ENCODE peak calls at places on chromosomes 3 and 15, in five cellular contexts. A is NCI-H1694 treated with DMSO at 0.1 percent for 48 hours, X is T1000, R is fibroblast of mammary gland, K is T-helper 2 cell. P is an unnamed sample.
A peak's percentile ranks its signal among the peaks of the same experiment; 100 is the strongest.

GRCh38 chr3:142863010-142863787 is 25.7 kb downstream of the PCOLCE2 start:
- DNase-seq in R (peak; percentile 42), A (peak; percentile 69), X (no peak), K (no peak), P (no peak)

GRCh38 chr15:72342385-72342784 is 22.4 kb upstream of the CELF6 start:
- DNase-seq in R (peak; percentile 28), K (no peak), X (no peak), A (no peak), P (no peak)

GRCh38 chr3:172516318-172517214 is 6.7 kb downstream of the TNFSF10 start:
- DNase-seq in R (peak; percentile 93), X (no peak), K (no peak), A (no peak), P (peak; percentile 60)

GRCh38 chr15:29668120-29668602 is 154.1 kb downstream of the TJP1 start:
- DNase-seq in X (peak; percentile 22), A (no peak), R (peak; percentile 89), K (no peak), P (peak; percentile 81)

GRCh38 chr3:14510838-14511622 is 29.1 kb downstream of the GRIP2 start:
- DNase-seq in X (no peak), A (no peak), R (no peak), K (no peak), P (peak; percentile 33)

GRCh38 chr3:30439451-30440053 is 166.8 kb upstream of the TGFBR2 start:
- DNase-seq in K (no peak), R (no peak), X (no peak), A (no peak), P (no peak)

GRCh38 chr3:33067484-33067883 is 29.5 kb downstream of the GLB1 start:
- DNase-seq in K (no peak), A (no peak), R (peak; percentile 68), X (no peak), P (no peak)

GRCh38 chr3:32110233-32110760 is 3.9 kb downstream of the GPD1L start:
- DNase-seq in R (peak; percentile 17), A (no peak), K (no peak), X (no peak), P (no peak)